ENCODE peak calls at places on chromosome 4, in four cellular contexts. F, U, S and N are unnamed samples.

GRCh38 chr4:102625232-102625930 is 124.2 kb downstream of the NFKB1 start:
- DNase-seq in S (peak), U (no peak), F (peak), N (no peak)

GRCh38 chr4:85879518-85879917 is 404.6 kb downstream of the ARHGAP24 start:
- DNase-seq in U (no peak), S (no peak), F (no peak), N (no peak)

GRCh38 chr4:101711590-101712255 is 78.8 kb upstream of the BANK1 start:
- DNase-seq in U (no peak), S (no peak), F (no peak), N (no peak)

GRCh38 chr4:16199132-16199531 is 27.1 kb downstream of the TAPT1 start:
- DNase-seq in U (no peak), F (peak), S (peak), N (no peak)

GRCh38 chr4:108821056-108821925 is 58.4 kb upstream of the ETNPPL start:
- DNase-seq in F (no peak), U (no peak), S (no peak), N (no peak)

GRCh38 chr4:158750379-158750778 is 18.4 kb upstream of the FNIP2 start:
- DNase-seq in U (no peak), S (peak), F (peak), N (no peak)

GRCh38 chr4:162061214-162061613 is 102.6 kb downstream of the FSTL5 start:
- DNase-seq in U (no peak), S (no peak), F (peak), N (peak)

GRCh38 chr4:145315828-145316227 is 135.4 kb upstream of the OTUD4 start:
- DNase-seq in U (no peak), S (no peak), F (no peak), N (no peak)

GRCh38 chr4:80186666-80187065 is 10.6 kb upstream of the PRDM8 start:
- DNase-seq in S (no peak), F (no peak), U (no peak), N (no peak)
- H3K4me3 ChIP-seq in S (no peak), F (no peak), U (no peak), N (no peak)

GRCh38 chr4:40194602-40195161 is 2.1 kb upstream of the RHOH start:
- DNase-seq in U (no peak), F (no peak), S (no peak), N (no peak)
- H3K4me3 ChIP-seq in U (no peak), F (no peak), S (no peak), N (no peak)

GRCh38 chr4:25379591-25379990 is 2.5 kb downstream of the ANAPC4 start:
- DNase-seq in U (no peak), F (no peak), S (no peak), N (no peak)

GRCh38 chr4:25378130-25378743 is 1.2 kb downstream of the ANAPC4 start:
- DNase-seq in F (no peak), U (no peak), S (no peak), N (no peak)

GRCh38 chr4:25377572-25377882 is 464 bp downstream of the ANAPC4 start:
- DNase-seq in S (peak), F (peak), U (no peak), N (no peak)

GRCh38 chr4:25376754-25377571 is at the start of gene ANAPC4:
- DNase-seq in U (peak), F (peak), S (peak), N (peak)
- H3K4me3 ChIP-seq in U (peak), F (peak), S (peak), N (peak)

GRCh38 chr4:2395584-2395983 is 22.9 kb downstream of the ZFYVE28 start:
- DNase-seq in U (no peak), S (no peak), F (no peak), N (no peak)

GRCh38 chr4:2395038-2395437 is 23.4 kb downstream of the ZFYVE28 start:
- DNase-seq in U (no peak), F (peak), S (peak), N (no peak)

GRCh38 chr4:2390780-2391490 is 27.5 kb downstream of the ZFYVE28 start:
- DNase-seq in U (no peak), F (no peak), S (no peak), N (no peak)

GRCh38 chr4:2394544-2394943 is 23.9 kb downstream of the ZFYVE28 start:
- DNase-seq in U (no peak), F (no peak), S (no peak), N (no peak)

DNA sequence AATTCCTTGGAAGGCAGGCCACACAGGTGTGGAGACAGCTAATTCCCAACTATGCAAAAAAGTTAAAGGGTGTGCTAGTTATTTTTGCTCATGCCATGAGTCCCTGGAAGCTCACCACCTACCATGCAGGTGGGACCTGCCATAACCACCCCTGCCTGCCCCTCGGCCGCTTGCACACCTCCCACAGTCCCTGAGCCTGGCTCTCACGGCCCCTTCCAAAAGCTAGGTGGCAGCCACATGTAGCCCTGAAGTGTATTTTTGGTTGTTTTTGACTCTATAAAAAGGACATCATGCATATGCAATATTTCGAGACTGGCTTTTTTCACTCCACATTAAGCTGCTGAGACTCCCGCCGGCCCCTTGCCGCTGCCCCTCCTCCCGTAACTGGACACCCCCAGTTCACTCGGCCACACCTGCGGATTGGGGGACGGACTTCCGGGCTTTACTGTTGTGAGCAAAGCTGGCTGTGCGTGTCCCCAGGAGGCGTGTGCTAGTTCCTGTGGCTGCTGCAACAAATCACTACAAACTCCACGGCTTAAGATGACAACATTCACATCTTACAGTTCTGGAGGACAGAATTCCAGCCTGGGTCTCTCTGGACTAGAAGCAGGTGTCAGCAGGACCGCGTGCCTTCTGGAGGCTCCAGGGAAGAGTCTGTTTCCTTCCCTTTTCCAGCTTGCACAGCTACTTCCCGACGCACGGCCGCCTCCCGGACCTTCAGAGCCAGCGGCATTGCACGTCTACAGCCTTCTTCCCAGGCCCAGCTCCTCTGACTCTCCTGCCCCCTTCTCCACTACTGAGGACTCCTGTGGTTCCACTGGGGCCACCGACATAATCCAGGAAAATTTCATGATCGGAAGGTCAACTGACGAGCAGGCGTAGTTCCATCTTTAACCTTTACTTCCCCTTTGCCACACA is 24.8 kb downstream of the ZFYVE28 start:
- DNase-seq in F (no peak), S (peak), U (no peak), N (no peak)
- H3K4me3 ChIP-seq in F (no peak), S (no peak), U (no peak), N (no peak)

GRCh38 chr4:56468097-56468422 is 643 bp downstream of the SRP72 start:
- DNase-seq in F (no peak), S (peak), U (no peak), N (no peak)

GRCh38 chr4:56467284-56468096 is at the start of gene SRP72:
- DNase-seq in S (peak), F (peak), U (peak), N (peak)

GRCh38 chr4:56466910-56467283 is 520 bp upstream of the SRP72 start:
- DNase-seq in F (no peak), S (peak), U (no peak), N (no peak)

GRCh38 chr4:56465599-56466295 is 1.7 kb upstream of the SRP72 start:
- DNase-seq in S (peak), F (no peak), U (no peak), N (no peak)

GRCh38 chr4:56469489-56470210 is 2.2 kb downstream of the SRP72 start:
- DNase-seq in U (no peak), F (no peak), S (peak), N (no peak)
- H3K4me3 ChIP-seq in U (no peak), F (no peak), S (no peak), N (no peak)

DNA sequence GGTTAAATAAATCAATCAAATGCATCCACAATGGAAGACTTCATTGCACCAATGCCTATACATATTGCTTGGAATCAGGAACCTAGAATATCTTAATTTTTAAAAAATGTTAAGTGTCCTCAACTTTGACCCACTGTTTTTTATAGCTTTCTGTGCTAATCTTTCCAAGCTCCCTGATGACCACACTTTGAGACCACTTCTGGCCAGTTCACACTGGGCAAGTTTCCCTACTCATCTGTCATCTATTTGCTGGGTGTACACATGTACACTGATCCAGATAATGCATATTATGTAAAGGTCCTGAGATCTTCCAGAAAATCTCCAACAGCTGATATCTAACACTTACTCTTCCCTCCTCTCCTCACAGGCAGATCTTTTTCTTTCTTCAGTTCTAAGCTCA is 3.5 kb downstream of the TBC1D9 start:
- DNase-seq in F (no peak), S (no peak), U (no peak), N (no peak)
- H3K4me3 ChIP-seq in F (no peak), S (no peak), U (no peak), N (no peak)